ENCODE peak calls at places on chromosomes 1 and 21, in six cellular contexts. S, A, V, B, C and W are unnamed samples.
A peak's percentile ranks its signal among the peaks of the same experiment; 100 is the strongest.

GRCh38 chr1:201250326-201251011 is 32.8 kb upstream of the PKP1 start:
- DNase-seq in S (no peak), A (peak; percentile 77), V (no peak), B (no peak), C (no peak), W (no peak)

GRCh38 chr1:71843023-71843422 is 439.3 kb downstream of the NEGR1 start:
- DNase-seq in S (no peak), A (no peak), V (no peak), B (no peak), C (no peak), W (no peak)

GRCh38 chr1:227944931-227945890 is 2.5 kb downstream of the WNT9A start:
- DNase-seq in S (peak; percentile 66), A (peak; percentile 78), V (no peak), B (no peak), C (no peak), W (no peak)

GRCh38 chr1:160748182-160748876 is 9.3 kb downstream of the SLAMF7 start:
- DNase-seq in S (no peak), A (no peak), V (no peak), B (no peak), C (peak; percentile 9), W (peak; percentile 43)

GRCh38 chr1:178052650-178053461 is 41.0 kb upstream of the RASAL2 start:
- DNase-seq in S (no peak), A (no peak), V (no peak), B (no peak), C (no peak), W (peak; percentile 78)

GRCh38 chr1:201659576-201659975 is 120.6 kb downstream of the NAV1 start:
- DNase-seq in S (no peak), A (no peak), V (peak; percentile 66), B (no peak), C (no peak), W (no peak)

GRCh38 chr1:53255031-53255430 is 16.7 kb upstream of the MAGOH start:
- DNase-seq in S (no peak), A (no peak), V (no peak), B (no peak), C (no peak), W (peak; percentile 10)

GRCh38 chr1:116370186-116370585 is 2.9 kb upstream of the ATP1A1 start:
- DNase-seq in S (no peak), A (no peak), V (no peak), B (no peak), C (no peak), W (no peak)

GRCh38 chr1:224528900-224529299 is 87.2 kb upstream of the CNIH3 start:
- DNase-seq in S (no peak), A (no peak), V (peak; percentile 31), B (no peak), C (peak; percentile 69), W (peak; percentile 70)

GRCh38 chr1:61190476-61191067 is 108.2 kb downstream of the NFIA start:
- DNase-seq in S (no peak), A (no peak), V (no peak), B (no peak), C (peak; percentile 36), W (peak; percentile 42)

GRCh38 chr1:31441558-31441957 is 28.5 kb downstream of the SERINC2 start:
- DNase-seq in S (no peak), A (no peak), V (no peak), B (no peak), C (no peak), W (no peak)

GRCh38 chr1:209661081-209661480 is 8.9 kb upstream of the LAMB3 start:
- DNase-seq in S (no peak), A (no peak), V (no peak), B (no peak), C (no peak), W (no peak)

GRCh38 chr1:221543529-221544120 is 198.3 kb downstream of the DUSP10 start:
- DNase-seq in S (no peak), A (no peak), V (peak; percentile 2), B (no peak), C (peak; percentile 69), W (peak; percentile 51)

GRCh38 chr21:44700101-44701022 is 3.4 kb downstream of the KRTAP10-12 start:
- DNase-seq in S (no peak), A (peak; percentile 32), V (no peak), B (no peak), C (no peak), W (no peak)

GRCh38 chr1:27816921-27817630 is 13.5 kb upstream of the PPP1R8 start:
- DNase-seq in S (no peak), A (no peak), V (no peak), B (no peak), C (peak; percentile 77), W (peak; percentile 90)

GRCh38 chr1:30371888-30372791 is 351.2 kb downstream of the MATN1 start:
- DNase-seq in S (no peak), A (no peak), V (no peak), B (no peak), C (no peak), W (no peak)